ENCODE peak calls at places on chromosomes 3 and 15, in nine cellular contexts. Z is amniotic stem cell; I is T-cell; N is mammary epithelial cell; Y is sigmoid colon; O is left lung; F is HT-29; T is activated T-helper 1 cell treated with anti-CD3 and anti-CD28 coated beads, Interleukin-2, amount 50 U/mL, for 16 hours; K is SK-N-SH. M is an unnamed sample.
A peak's percentile ranks its signal among the peaks of the same experiment; 100 is the strongest.

GRCh38 chr3:130626021-130626420 is 109.0 kb downstream of the COL6A6 start:
- DNase-seq in K (no peak), O (no peak), Z (no peak), F (no peak), T (no peak), Y (no peak), N (peak; percentile 8), I (no peak), M (no peak)

GRCh38 chr15:41894791-41895463 is 1.1 kb upstream of the SPTBN5 start:
- DNase-seq in F (peak; percentile 69), O (peak; percentile 83), Y (peak; percentile 87), T (peak; percentile 82), N (peak; percentile 86), I (peak; percentile 82), K (peak; percentile 97), Z (no peak), M (peak; percentile 76)

GRCh38 chr15:50685976-50686467 is 575 bp downstream of the TRPM7 start:
- DNase-seq in O (peak; percentile 65), T (peak; percentile 21), F (peak; percentile 78), I (peak; percentile 61), N (peak; percentile 72), Z (peak; percentile 35), K (peak; percentile 70), Y (peak; percentile 84), M (peak; percentile 55)

GRCh38 chr15:74723754-74724334 is 1.5 kb downstream of the CYP1A1 start:
- DNase-seq in F (peak; percentile 60), Y (no peak), N (peak; percentile 74), Z (no peak), T (no peak), I (no peak), K (peak; percentile 85), O (no peak), M (no peak)

GRCh38 chr3:53628546-53629395 is 134.4 kb downstream of the CACNA1D start:
- DNase-seq in F (no peak), Y (no peak), O (no peak), T (no peak), K (no peak), N (peak; percentile 60), I (no peak), Z (no peak), M (no peak)

GRCh38 chr3:143443851-143444331 is 324.3 kb downstream of the CHST2 start:
- DNase-seq in T (no peak), K (no peak), N (peak; percentile 97), Z (peak; percentile 90), I (no peak), F (peak; percentile 70), O (peak; percentile 65), Y (peak; percentile 73), M (no peak)

GRCh38 chr3:8424281-8424680 is 77.3 kb upstream of the LMCD1 start:
- DNase-seq in K (no peak), F (no peak), N (no peak), I (no peak), T (no peak), O (no peak), Y (no peak), Z (no peak), M (no peak)

GRCh38 chr15:68003297-68003696 is 50.8 kb upstream of the PIAS1 start:
- DNase-seq in O (no peak), K (no peak), F (no peak), N (no peak), I (no peak), Y (no peak), Z (no peak), T (no peak), M (no peak)

GRCh38 chr15:24878153-24878552 is 76.6 kb upstream of the SNRPN start:
- DNase-seq in K (peak; percentile 57), I (no peak), Y (peak; percentile 62), F (no peak), Z (no peak), T (no peak), N (peak; percentile 1), O (no peak), M (no peak)

GRCh38 chr3:53880396-53881345 is 1.3 kb downstream of the ACTR8 start:
- DNase-seq in Y (no peak), O (no peak), T (no peak), K (peak; percentile 29), I (no peak), F (peak; percentile 6), Z (no peak), N (no peak), M (no peak)

GRCh38 chr3:119497824-119498187 is 541 bp upstream of the TIMMDC1 start:
- DNase-seq in K (no peak), O (no peak), T (no peak), Y (no peak), N (peak; percentile 17), F (peak; percentile 29), Z (no peak), I (no peak), M (no peak)

GRCh38 chr3:12588674-12589054 is 31.8 kb downstream of the MKRN2 start:
- DNase-seq in T (no peak), F (no peak), O (no peak), Z (no peak), I (no peak), N (no peak), K (no peak), Y (no peak), M (no peak)

GRCh38 chr3:69999191-70000027 is at the start of gene SAMMSON:
- DNase-seq in F (no peak), O (no peak), N (no peak), K (no peak), Z (no peak), I (no peak), Y (no peak), T (no peak), M (no peak)

GRCh38 chr3:59609967-59610366 is 560.1 kb upstream of the CFAP20DC start:
- DNase-seq in Y (peak; percentile 67), T (no peak), O (no peak), N (no peak), I (no peak), K (no peak), Z (no peak), F (no peak), M (no peak)

GRCh38 chr15:58556541-58556940 is 124.8 kb downstream of the LIPC start:
- DNase-seq in K (no peak), T (no peak), Y (no peak), N (no peak), I (no peak), O (no peak), Z (no peak), F (no peak), M (no peak)

GRCh38 chr3:191409791-191410359 is 51.1 kb upstream of the PYDC2 start:
- DNase-seq in I (no peak), Z (no peak), T (no peak), K (no peak), F (no peak), Y (no peak), O (no peak), N (no peak), M (no peak)